ENCODE peak calls at places on chromosomes 1 and 21, in seven cellular contexts. One of them, this sample, is unnamed. For H3K4me1, the result is how much of the 10 kb centered on the place peaks cover.

GRCh38 chr1:164184273-164184672 is 374.7 kb upstream of the PBX1 start:
- DNase-seq in left lung: no peak
- DNase-seq in tibial artery: no peak
- DNase-seq in cardiac muscle cell: no peak
- DNase-seq in IMR-90: no peak
- DNase-seq in kidney: no peak
- DNase-seq in fibroblast of lung: no peak
- DNase-seq in this sample: no peak

GRCh38 chr1:8423702-8424538 is 106.0 kb downstream of the SLC45A1 start:
- DNase-seq in left lung: peak
- DNase-seq in fibroblast of lung: peak
- DNase-seq in kidney: peak
- DNase-seq in cardiac muscle cell: peak
- DNase-seq in IMR-90: peak
- DNase-seq in tibial artery: peak
- DNase-seq in this sample: peak

GRCh38 chr1:112769611-112770010 is 54.5 kb upstream of the PPM1J start:
- DNase-seq in kidney: no peak
- DNase-seq in fibroblast of lung: peak
- DNase-seq in IMR-90: peak
- DNase-seq in left lung: no peak
- DNase-seq in tibial artery: no peak
- DNase-seq in cardiac muscle cell: no peak
- DNase-seq in this sample: no peak

GRCh38 chr1:54354899-54355298 is 51.3 kb downstream of the SSBP3 start:
- DNase-seq in left lung: no peak
- DNase-seq in kidney: no peak
- DNase-seq in IMR-90: no peak
- DNase-seq in cardiac muscle cell: no peak
- DNase-seq in fibroblast of lung: no peak
- DNase-seq in tibial artery: no peak
- DNase-seq in this sample: no peak

GRCh38 chr1:214895226-214895625 is 187.3 kb upstream of the KCNK2 start:
- DNase-seq in cardiac muscle cell: no peak
- DNase-seq in IMR-90: no peak
- DNase-seq in tibial artery: no peak
- DNase-seq in left lung: no peak
- DNase-seq in kidney: no peak
- DNase-seq in fibroblast of lung: peak
- DNase-seq in this sample: no peak

GRCh38 chr1:6361124-6361775 is 32.3 kb downstream of the ACOT7 start:
- DNase-seq in kidney: no peak
- DNase-seq in left lung: no peak
- DNase-seq in fibroblast of lung: no peak
- DNase-seq in tibial artery: no peak
- DNase-seq in IMR-90: no peak
- DNase-seq in cardiac muscle cell: no peak
- DNase-seq in this sample: no peak

GRCh38 chr1:16046865-16047264 is 3.3 kb downstream of the CLCNKB start:
- DNase-seq in kidney: no peak
- DNase-seq in left lung: no peak
- DNase-seq in fibroblast of lung: peak
- DNase-seq in tibial artery: no peak
- DNase-seq in cardiac muscle cell: no peak
- DNase-seq in IMR-90: no peak
- DNase-seq in this sample: no peak

GRCh38 chr1:58924016-58924565 is 140.2 kb upstream of the JUN start:
- DNase-seq in IMR-90: no peak
- DNase-seq in fibroblast of lung: no peak
- DNase-seq in left lung: no peak
- DNase-seq in kidney: no peak
- DNase-seq in cardiac muscle cell: no peak
- DNase-seq in tibial artery: no peak
- DNase-seq in this sample: no peak

GRCh38 chr1:167200272-167200671 is 20.4 kb upstream of the POU2F1 start:
- DNase-seq in fibroblast of lung: no peak
- DNase-seq in cardiac muscle cell: no peak
- DNase-seq in kidney: no peak
- DNase-seq in IMR-90: no peak
- DNase-seq in left lung: no peak
- DNase-seq in tibial artery: no peak
- DNase-seq in this sample: no peak

GRCh38 chr21:32193066-32193465 is 85.8 kb downstream of the MIS18A start:
- DNase-seq in tibial artery: no peak
- DNase-seq in left lung: no peak
- DNase-seq in fibroblast of lung: no peak
- DNase-seq in cardiac muscle cell: no peak
- DNase-seq in IMR-90: no peak
- DNase-seq in kidney: no peak
- DNase-seq in this sample: no peak

GRCh38 chr1:79373481-79374132 is 367.1 kb upstream of the ADGRL4 start:
- DNase-seq in kidney: no peak
- DNase-seq in cardiac muscle cell: no peak
- DNase-seq in fibroblast of lung: peak
- DNase-seq in tibial artery: no peak
- DNase-seq in left lung: peak
- DNase-seq in IMR-90: no peak
- DNase-seq in this sample: no peak

GRCh38 chr1:150476754-150477153 is 10.5 kb upstream of the TARS2 start:
- DNase-seq in cardiac muscle cell: peak
- DNase-seq in fibroblast of lung: no peak
- DNase-seq in IMR-90: no peak
- DNase-seq in left lung: peak
- DNase-seq in kidney: no peak
- DNase-seq in tibial artery: no peak
- DNase-seq in this sample: no peak

GRCh38 chr1:230087034-230087721 is 20.1 kb downstream of the GALNT2 start:
- DNase-seq in IMR-90: no peak
- DNase-seq in tibial artery: no peak
- DNase-seq in left lung: no peak
- DNase-seq in cardiac muscle cell: no peak
- DNase-seq in kidney: no peak
- DNase-seq in fibroblast of lung: no peak
- DNase-seq in this sample: no peak

GRCh38 chr21:46619846-46620245 is 15.0 kb upstream of the S100B start:
- DNase-seq in tibial artery: no peak
- DNase-seq in left lung: no peak
- DNase-seq in cardiac muscle cell: no peak
- DNase-seq in fibroblast of lung: peak
- DNase-seq in IMR-90: peak
- DNase-seq in kidney: no peak
- DNase-seq in this sample: no peak

GRCh38 chr1:23026573-23026972 is 7.3 kb downstream of the KDM1A start:
- DNase-seq in left lung: no peak
- DNase-seq in fibroblast of lung: no peak
- DNase-seq in IMR-90: no peak
- DNase-seq in cardiac muscle cell: no peak
- DNase-seq in kidney: no peak
- DNase-seq in tibial artery: no peak
- DNase-seq in this sample: no peak

GRCh38 chr1:100795646-100795985 is 76.1 kb downstream of the VCAM1 start:
- DNase-seq in left lung: no peak
- DNase-seq in fibroblast of lung: no peak
- DNase-seq in IMR-90: no peak
- DNase-seq in kidney: no peak
- DNase-seq in cardiac muscle cell: peak
- DNase-seq in tibial artery: no peak
- DNase-seq in this sample: no peak

GRCh38 chr1:212515329-212515760 is 82.6 kb downstream of the NENF start:
- DNase-seq in kidney: no peak
- DNase-seq in tibial artery: no peak
- DNase-seq in IMR-90: no peak
- DNase-seq in cardiac muscle cell: no peak
- DNase-seq in fibroblast of lung: no peak
- DNase-seq in left lung: no peak
- DNase-seq in this sample: no peak

GRCh38 chr1:46983416-46983815 is 40.1 kb upstream of the CYP4X1 start:
- DNase-seq in fibroblast of lung: no peak
- DNase-seq in tibial artery: no peak
- DNase-seq in left lung: no peak
- DNase-seq in cardiac muscle cell: peak
- DNase-seq in kidney: no peak
- DNase-seq in IMR-90: no peak
- DNase-seq in this sample: no peak

GRCh38 chr1:206693029-206693428 is 8.3 kb downstream of the MAPKAPK2 start:
- DNase-seq in kidney: peak
- DNase-seq in fibroblast of lung: peak
- DNase-seq in tibial artery: peak
- DNase-seq in IMR-90: peak
- DNase-seq in left lung: peak
- DNase-seq in cardiac muscle cell: peak
- DNase-seq in this sample: no peak
- H3K4me1 ChIP-seq in kidney: half or more
- H3K4me1 ChIP-seq in fibroblast of lung: half or more
- H3K4me1 ChIP-seq in tibial artery: under half
- H3K4me1 ChIP-seq in IMR-90: half or more
- H3K4me1 ChIP-seq in left lung: under half
- H3K4me1 ChIP-seq in cardiac muscle cell: half or more
- H3K4me1 ChIP-seq in this sample: half or more

GRCh38 chr1:25903986-25904385 is 2.2 kb downstream of the STMN1 start:
- DNase-seq in kidney: peak
- DNase-seq in cardiac muscle cell: no peak
- DNase-seq in IMR-90: no peak
- DNase-seq in tibial artery: no peak
- DNase-seq in left lung: no peak
- DNase-seq in fibroblast of lung: no peak
- DNase-seq in this sample: no peak
- H3K4me3 ChIP-seq in kidney: no peak
- H3K4me3 ChIP-seq in cardiac muscle cell: peak
- H3K4me3 ChIP-seq in IMR-90: peak
- H3K4me3 ChIP-seq in tibial artery: no peak
- H3K4me3 ChIP-seq in left lung: no peak
- H3K4me3 ChIP-seq in fibroblast of lung: peak
- H3K4me3 ChIP-seq in this sample: no peak

DNA sequence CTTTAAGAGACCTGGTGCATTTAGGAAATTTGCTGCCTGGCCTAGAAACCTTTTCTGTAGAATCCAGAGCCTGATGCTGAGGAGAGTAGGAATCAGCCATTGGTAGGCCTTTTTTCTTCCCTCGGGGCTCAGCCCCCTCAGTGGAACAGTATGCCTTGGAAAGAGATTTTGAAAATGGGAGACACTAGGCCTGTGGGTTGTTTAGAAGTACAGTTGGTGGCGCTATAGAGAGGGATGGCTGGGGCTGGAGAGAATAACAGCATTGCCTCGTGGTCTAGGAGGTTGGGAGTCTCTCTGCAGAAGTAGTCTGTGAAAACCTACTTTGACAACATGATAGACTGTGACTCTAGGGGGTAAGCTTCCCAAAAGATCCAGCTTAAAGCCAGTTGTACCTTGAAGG is 8.2 kb downstream of the KIF2C start:
- DNase-seq in IMR-90: no peak
- DNase-seq in kidney: no peak
- DNase-seq in cardiac muscle cell: no peak
- DNase-seq in tibial artery: no peak
- DNase-seq in fibroblast of lung: no peak
- DNase-seq in left lung: no peak
- DNase-seq in this sample: no peak
- TF ChIP-seq CTCF in IMR-90: no peak
- TF ChIP-seq CTCF in kidney: no peak
- TF ChIP-seq CTCF in cardiac muscle cell: no peak
- TF ChIP-seq CTCF in tibial artery: no peak
- TF ChIP-seq CTCF in fibroblast of lung: no peak
- TF ChIP-seq CTCF in left lung: no peak
- TF ChIP-seq CTCF in this sample: no peak

GRCh38 chr1:99660496-99660895 is 14.6 kb downstream of the PALMD start:
- DNase-seq in fibroblast of lung: no peak
- DNase-seq in cardiac muscle cell: no peak
- DNase-seq in left lung: no peak
- DNase-seq in IMR-90: no peak
- DNase-seq in kidney: no peak
- DNase-seq in tibial artery: no peak
- DNase-seq in this sample: no peak

GRCh38 chr1:99658031-99658290 is 12.0 kb downstream of the PALMD start:
- DNase-seq in cardiac muscle cell: no peak
- DNase-seq in left lung: no peak
- DNase-seq in fibroblast of lung: no peak
- DNase-seq in tibial artery: no peak
- DNase-seq in kidney: no peak
- DNase-seq in IMR-90: no peak
- DNase-seq in this sample: no peak

GRCh38 chr1:99656701-99657100 is 10.8 kb downstream of the PALMD start:
- DNase-seq in kidney: no peak
- DNase-seq in fibroblast of lung: peak
- DNase-seq in IMR-90: no peak
- DNase-seq in cardiac muscle cell: no peak
- DNase-seq in left lung: no peak
- DNase-seq in tibial artery: no peak
- DNase-seq in this sample: no peak

GRCh38 chr1:99659755-99660210 is 13.9 kb downstream of the PALMD start:
- DNase-seq in left lung: no peak
- DNase-seq in fibroblast of lung: peak
- DNase-seq in tibial artery: no peak
- DNase-seq in IMR-90: peak
- DNase-seq in cardiac muscle cell: no peak
- DNase-seq in kidney: no peak
- DNase-seq in this sample: no peak

GRCh38 chr1:99657213-99658030 is 11.5 kb downstream of the PALMD start:
- DNase-seq in fibroblast of lung: peak
- DNase-seq in cardiac muscle cell: no peak
- DNase-seq in tibial artery: no peak
- DNase-seq in left lung: no peak
- DNase-seq in IMR-90: no peak
- DNase-seq in kidney: no peak
- DNase-seq in this sample: no peak
- H3K4me1 ChIP-seq in fibroblast of lung: under half
- H3K4me1 ChIP-seq in cardiac muscle cell: under half
- H3K4me1 ChIP-seq in tibial artery: under half
- H3K4me1 ChIP-seq in left lung: under half
- H3K4me1 ChIP-seq in IMR-90: under half
- H3K4me1 ChIP-seq in kidney: under half
- H3K4me1 ChIP-seq in this sample: under half

This sample was measured in spleen.